ENCODE peak calls at places on chromosome 1, in six cellular contexts. One of them, this sample, is unnamed.

GRCh38 chr1:233183226-233184020 is 112.1 kb downstream of the PCNX2 start:
- DNase-seq in astrocyte of the spinal cord: peak
- DNase-seq in hepatocyte: no peak
- DNase-seq in choroid plexus epithelial cell: peak
- DNase-seq in breast epithelium: no peak
- DNase-seq in brain microvascular endothelial cell: peak
- DNase-seq in this sample: no peak

GRCh38 chr1:245255783-245256182 is 101.0 kb downstream of the KIF26B start:
- DNase-seq in astrocyte of the spinal cord: no peak
- DNase-seq in hepatocyte: no peak
- DNase-seq in choroid plexus epithelial cell: no peak
- DNase-seq in breast epithelium: no peak
- DNase-seq in brain microvascular endothelial cell: no peak
- DNase-seq in this sample: no peak

GRCh38 chr1:150972417-150972940 is 2.2 kb downstream of the CERS2 start:
- DNase-seq in astrocyte of the spinal cord: no peak
- DNase-seq in hepatocyte: no peak
- DNase-seq in choroid plexus epithelial cell: no peak
- DNase-seq in breast epithelium: no peak
- DNase-seq in brain microvascular endothelial cell: no peak
- DNase-seq in this sample: no peak

GRCh38 chr1:220966874-220967631 is 87.8 kb downstream of the HLX start:
- DNase-seq in astrocyte of the spinal cord: no peak
- DNase-seq in hepatocyte: no peak
- DNase-seq in choroid plexus epithelial cell: no peak
- DNase-seq in breast epithelium: no peak
- DNase-seq in brain microvascular endothelial cell: no peak
- DNase-seq in this sample: no peak

GRCh38 chr1:27058976-27059688 is 46.5 kb upstream of the TENT5B start:
- DNase-seq in astrocyte of the spinal cord: no peak
- DNase-seq in hepatocyte: no peak
- DNase-seq in choroid plexus epithelial cell: no peak
- DNase-seq in breast epithelium: no peak
- DNase-seq in brain microvascular endothelial cell: no peak
- DNase-seq in this sample: no peak

GRCh38 chr1:94646151-94646643 is 104.6 kb upstream of the F3 start:
- DNase-seq in astrocyte of the spinal cord: peak
- DNase-seq in hepatocyte: no peak
- DNase-seq in choroid plexus epithelial cell: peak
- DNase-seq in breast epithelium: no peak
- DNase-seq in brain microvascular endothelial cell: peak
- DNase-seq in this sample: peak

GRCh38 chr1:175237389-175237788 is 44.8 kb upstream of the KIAA0040 start:
- DNase-seq in astrocyte of the spinal cord: no peak
- DNase-seq in hepatocyte: no peak
- DNase-seq in choroid plexus epithelial cell: no peak
- DNase-seq in breast epithelium: no peak
- DNase-seq in brain microvascular endothelial cell: no peak
- DNase-seq in this sample: no peak

GRCh38 chr1:208934933-208935332 is 648.6 kb upstream of the CAMK1G start:
- DNase-seq in astrocyte of the spinal cord: no peak
- DNase-seq in hepatocyte: no peak
- DNase-seq in choroid plexus epithelial cell: no peak
- DNase-seq in breast epithelium: no peak
- DNase-seq in brain microvascular endothelial cell: no peak
- DNase-seq in this sample: no peak

GRCh38 chr1:33181038-33181861 is 593 bp downstream of the TRIM62 start:
- DNase-seq in astrocyte of the spinal cord: peak
- DNase-seq in hepatocyte: peak
- DNase-seq in choroid plexus epithelial cell: peak
- DNase-seq in breast epithelium: no peak
- DNase-seq in brain microvascular endothelial cell: peak
- DNase-seq in this sample: no peak

GRCh38 chr1:201475915-201476669 is 7.1 kb upstream of the PHLDA3 start:
- DNase-seq in astrocyte of the spinal cord: no peak
- DNase-seq in hepatocyte: no peak
- DNase-seq in choroid plexus epithelial cell: no peak
- DNase-seq in breast epithelium: no peak
- DNase-seq in brain microvascular endothelial cell: no peak
- DNase-seq in this sample: no peak

GRCh38 chr1:33723251-33723650 is 140.6 kb upstream of the HMGB4 start:
- DNase-seq in astrocyte of the spinal cord: no peak
- DNase-seq in hepatocyte: no peak
- DNase-seq in choroid plexus epithelial cell: no peak
- DNase-seq in breast epithelium: no peak
- DNase-seq in brain microvascular endothelial cell: no peak
- DNase-seq in this sample: no peak

GRCh38 chr1:97907886-97908285 is 12.9 kb downstream of the DPYD start:
- DNase-seq in astrocyte of the spinal cord: no peak
- DNase-seq in hepatocyte: no peak
- DNase-seq in choroid plexus epithelial cell: no peak
- DNase-seq in breast epithelium: no peak
- DNase-seq in brain microvascular endothelial cell: no peak
- DNase-seq in this sample: no peak

GRCh38 chr1:53014791-53015507 is 47.1 kb upstream of the PODN start:
- DNase-seq in astrocyte of the spinal cord: peak
- DNase-seq in hepatocyte: peak
- DNase-seq in choroid plexus epithelial cell: peak
- DNase-seq in breast epithelium: peak
- DNase-seq in brain microvascular endothelial cell: peak
- DNase-seq in this sample: peak

GRCh38 chr1:53020588-53020987 is 41.4 kb upstream of the PODN start:
- DNase-seq in astrocyte of the spinal cord: no peak
- DNase-seq in hepatocyte: no peak
- DNase-seq in choroid plexus epithelial cell: no peak
- DNase-seq in breast epithelium: no peak
- DNase-seq in brain microvascular endothelial cell: no peak
- DNase-seq in this sample: no peak

GRCh38 chr1:53015508-53015860 is 46.5 kb upstream of the PODN start:
- DNase-seq in astrocyte of the spinal cord: no peak
- DNase-seq in hepatocyte: no peak
- DNase-seq in choroid plexus epithelial cell: no peak
- DNase-seq in breast epithelium: no peak
- DNase-seq in brain microvascular endothelial cell: no peak
- DNase-seq in this sample: no peak

GRCh38 chr1:53022179-53022578 is 39.8 kb upstream of the PODN start:
- DNase-seq in astrocyte of the spinal cord: no peak
- DNase-seq in hepatocyte: no peak
- DNase-seq in choroid plexus epithelial cell: no peak
- DNase-seq in breast epithelium: no peak
- DNase-seq in brain microvascular endothelial cell: no peak
- DNase-seq in this sample: no peak

GRCh38 chr1:53016705-53017104 is 45.3 kb upstream of the PODN start:
- DNase-seq in astrocyte of the spinal cord: no peak
- DNase-seq in hepatocyte: no peak
- DNase-seq in choroid plexus epithelial cell: peak
- DNase-seq in breast epithelium: no peak
- DNase-seq in brain microvascular endothelial cell: no peak
- DNase-seq in this sample: no peak
- H3K4me3 ChIP-seq in astrocyte of the spinal cord: no peak
- H3K4me3 ChIP-seq in hepatocyte: no peak
- H3K4me3 ChIP-seq in choroid plexus epithelial cell: no peak
- H3K4me3 ChIP-seq in breast epithelium: no peak
- H3K4me3 ChIP-seq in brain microvascular endothelial cell: no peak
- H3K4me3 ChIP-seq in this sample: no peak

DNA sequence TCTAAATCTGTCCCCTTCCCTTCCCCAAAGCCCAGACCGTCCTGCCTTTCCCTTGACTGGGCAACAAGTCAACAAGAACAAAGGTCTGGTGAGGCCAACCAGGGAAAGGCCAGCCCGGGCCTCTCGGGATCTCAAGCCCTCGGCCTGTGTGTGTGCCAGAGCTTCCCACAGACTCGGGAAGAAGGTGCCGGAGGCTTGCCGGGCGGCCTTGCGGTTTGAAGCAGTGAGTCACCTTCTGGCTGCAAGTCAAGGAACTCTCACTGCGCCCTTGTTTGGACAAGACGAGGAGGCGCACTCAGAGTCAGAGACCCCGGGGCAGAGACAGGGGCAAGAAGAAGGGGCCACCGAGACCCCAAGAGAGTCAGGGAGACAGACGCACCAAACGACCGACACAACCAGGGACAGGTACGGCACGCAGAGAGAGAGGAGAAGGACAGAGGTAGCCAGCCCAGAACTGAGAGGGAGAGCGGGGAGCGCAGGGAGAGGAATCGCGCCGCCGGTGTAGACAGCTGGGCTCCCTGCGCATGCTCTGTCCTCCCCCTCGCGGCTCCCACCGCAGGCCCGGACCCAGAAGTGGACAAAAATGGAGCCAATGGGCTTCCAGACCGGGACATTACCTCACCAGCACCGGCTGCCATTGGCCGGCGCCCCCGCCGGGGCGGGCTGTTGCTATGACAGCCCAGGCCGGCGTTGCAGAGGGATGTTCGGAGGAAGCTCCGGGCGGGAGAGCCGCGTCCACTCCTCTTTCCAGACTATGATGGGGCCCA is 66.6 kb upstream of the LAPTM5 start:
- DNase-seq in astrocyte of the spinal cord: peak
- DNase-seq in hepatocyte: peak
- DNase-seq in choroid plexus epithelial cell: peak
- DNase-seq in breast epithelium: peak
- DNase-seq in brain microvascular endothelial cell: peak
- DNase-seq in this sample: peak
- TF ChIP-seq CTCF in astrocyte of the spinal cord: no peak
- TF ChIP-seq CTCF in hepatocyte: no peak
- TF ChIP-seq CTCF in choroid plexus epithelial cell: peak
- TF ChIP-seq CTCF in breast epithelium: no peak
- TF ChIP-seq CTCF in brain microvascular endothelial cell: no peak
- TF ChIP-seq CTCF in this sample: no peak

DNA sequence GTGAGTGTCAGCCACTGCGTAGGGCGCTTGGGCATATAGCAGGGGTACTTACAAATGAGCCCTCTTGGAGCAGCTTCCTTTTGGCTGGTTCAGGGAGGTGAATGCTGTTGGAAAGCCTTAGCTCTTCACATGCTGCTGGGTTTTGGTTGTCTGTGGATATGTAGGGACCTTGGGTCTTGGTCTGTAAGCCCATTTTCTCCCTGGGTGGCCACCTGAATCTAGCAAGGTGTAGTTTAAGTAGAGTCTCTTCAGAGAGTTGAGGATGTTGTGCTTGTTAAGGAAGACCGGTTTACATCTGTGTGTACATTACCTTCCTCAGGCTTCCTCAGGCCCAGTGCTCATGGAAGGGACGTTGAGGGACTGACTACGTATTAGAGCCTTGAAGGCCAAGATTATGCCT is 9.8 kb downstream of the KDM4A start:
- DNase-seq in astrocyte of the spinal cord: no peak
- DNase-seq in hepatocyte: no peak
- DNase-seq in choroid plexus epithelial cell: no peak
- DNase-seq in breast epithelium: no peak
- DNase-seq in brain microvascular endothelial cell: no peak
- DNase-seq in this sample: no peak
- H3K4me3 ChIP-seq in astrocyte of the spinal cord: no peak
- H3K4me3 ChIP-seq in hepatocyte: no peak
- H3K4me3 ChIP-seq in choroid plexus epithelial cell: no peak
- H3K4me3 ChIP-seq in breast epithelium: no peak
- H3K4me3 ChIP-seq in brain microvascular endothelial cell: no peak
- H3K4me3 ChIP-seq in this sample: no peak

DNA sequence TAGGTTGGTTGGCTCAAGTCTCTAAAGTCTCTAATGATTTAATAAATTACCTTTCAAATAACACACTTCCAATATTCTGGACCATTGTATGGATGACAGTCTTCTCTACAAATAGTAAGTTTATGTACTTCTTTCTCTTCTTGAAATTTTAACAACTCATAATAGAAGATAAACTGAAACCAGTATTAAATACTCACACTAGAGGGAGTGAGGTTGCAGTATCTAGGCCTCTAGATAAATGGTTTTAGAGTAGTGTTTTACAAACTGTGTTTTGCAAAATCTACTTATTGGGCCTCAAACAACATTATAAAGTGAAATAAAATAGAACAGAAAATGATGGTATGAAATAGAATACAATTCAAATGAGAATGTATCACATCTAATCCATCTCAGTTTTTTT is 479.9 kb upstream of the BRINP3 start:
- DNase-seq in astrocyte of the spinal cord: peak
- DNase-seq in hepatocyte: no peak
- DNase-seq in choroid plexus epithelial cell: peak
- DNase-seq in breast epithelium: no peak
- DNase-seq in brain microvascular endothelial cell: no peak
- DNase-seq in this sample: no peak
- TF ChIP-seq CTCF in astrocyte of the spinal cord: peak
- TF ChIP-seq CTCF in hepatocyte: peak
- TF ChIP-seq CTCF in choroid plexus epithelial cell: peak
- TF ChIP-seq CTCF in breast epithelium: no peak
- TF ChIP-seq CTCF in brain microvascular endothelial cell: no peak
- TF ChIP-seq CTCF in this sample: no peak

GRCh38 chr1:202709276-202710041 is 795 bp downstream of the SYT2 start:
- DNase-seq in astrocyte of the spinal cord: no peak
- DNase-seq in hepatocyte: peak
- DNase-seq in choroid plexus epithelial cell: no peak
- DNase-seq in breast epithelium: no peak
- DNase-seq in brain microvascular endothelial cell: no peak
- DNase-seq in this sample: no peak
- H3K4me3 ChIP-seq in astrocyte of the spinal cord: no peak
- H3K4me3 ChIP-seq in hepatocyte: peak
- H3K4me3 ChIP-seq in choroid plexus epithelial cell: no peak
- H3K4me3 ChIP-seq in breast epithelium: no peak
- H3K4me3 ChIP-seq in brain microvascular endothelial cell: no peak
- H3K4me3 ChIP-seq in this sample: no peak

GRCh38 chr1:108644984-108645383 is 15.9 kb downstream of the HENMT1 start:
- DNase-seq in astrocyte of the spinal cord: no peak
- DNase-seq in hepatocyte: no peak
- DNase-seq in choroid plexus epithelial cell: no peak
- DNase-seq in breast epithelium: no peak
- DNase-seq in brain microvascular endothelial cell: no peak
- DNase-seq in this sample: no peak

GRCh38 chr1:108645479-108646184 is 15.3 kb downstream of the HENMT1 start:
- DNase-seq in astrocyte of the spinal cord: no peak
- DNase-seq in hepatocyte: no peak
- DNase-seq in choroid plexus epithelial cell: no peak
- DNase-seq in breast epithelium: no peak
- DNase-seq in brain microvascular endothelial cell: no peak
- DNase-seq in this sample: no peak

GRCh38 chr1:108646265-108646660 is 14.6 kb downstream of the HENMT1 start:
- DNase-seq in astrocyte of the spinal cord: no peak
- DNase-seq in hepatocyte: no peak
- DNase-seq in choroid plexus epithelial cell: no peak
- DNase-seq in breast epithelium: no peak
- DNase-seq in brain microvascular endothelial cell: no peak
- DNase-seq in this sample: no peak

GRCh38 chr1:108646661-108647269 is 14.1 kb downstream of the HENMT1 start:
- DNase-seq in astrocyte of the spinal cord: peak
- DNase-seq in hepatocyte: peak
- DNase-seq in choroid plexus epithelial cell: peak
- DNase-seq in breast epithelium: peak
- DNase-seq in brain microvascular endothelial cell: peak
- DNase-seq in this sample: peak

GRCh38 chr1:108643492-108644333 is 17.2 kb downstream of the HENMT1 start:
- DNase-seq in astrocyte of the spinal cord: peak
- DNase-seq in hepatocyte: peak
- DNase-seq in choroid plexus epithelial cell: peak
- DNase-seq in breast epithelium: peak
- DNase-seq in brain microvascular endothelial cell: peak
- DNase-seq in this sample: peak
- TF ChIP-seq CTCF in astrocyte of the spinal cord: peak
- TF ChIP-seq CTCF in hepatocyte: peak
- TF ChIP-seq CTCF in choroid plexus epithelial cell: peak
- TF ChIP-seq CTCF in breast epithelium: peak
- TF ChIP-seq CTCF in brain microvascular endothelial cell: peak
- TF ChIP-seq CTCF in this sample: peak

This sample was measured in AG09309.